ENCODE peak calls at places on chromosomes 13 and 19, in six cellular contexts. U, Z, A, C, I and L are unnamed samples.
A peak's percentile ranks its signal among the peaks of the same experiment; 100 is the strongest.

GRCh38 chr19:46225558-46226004 is 4.0 kb upstream of the IGFL1 start:
- DNase-seq in I (no peak), A (no peak), C (peak; percentile 8), Z (no peak), U (no peak), L (peak; percentile 22)

GRCh38 chr19:18010149-18010548 is 2.2 kb downstream of the ARRDC2 start:
- DNase-seq in I (no peak), A (no peak), Z (no peak), C (no peak), U (no peak), L (no peak)

GRCh38 chr19:8401981-8402411 is 11.1 kb upstream of the MARCHF2 start:
- DNase-seq in C (no peak), Z (no peak), U (no peak), A (no peak), I (no peak), L (no peak)

GRCh38 chr13:99448586-99448985 is 52.7 kb upstream of the TM9SF2 start:
- DNase-seq in C (no peak), A (no peak), U (no peak), Z (no peak), I (no peak), L (no peak)

GRCh38 chr13:75762066-75762937 is 126.2 kb downstream of the LMO7 start:
- DNase-seq in U (no peak), A (no peak), I (no peak), C (peak; percentile 83), Z (peak; percentile 54), L (peak; percentile 57)

GRCh38 chr19:40441719-40442253 is 2.3 kb downstream of the SERTAD3 start:
- DNase-seq in U (no peak), Z (no peak), C (no peak), A (no peak), I (no peak), L (no peak)

GRCh38 chr13:95117092-95117491 is 184.2 kb downstream of the ABCC4 start:
- DNase-seq in Z (no peak), U (peak; percentile 34), I (no peak), C (no peak), A (no peak), L (no peak)

GRCh38 chr19:50230379-50231351 is 27.2 kb downstream of the MYH14 start:
- DNase-seq in C (no peak), A (peak; percentile 24), Z (no peak), I (no peak), U (no peak), L (no peak)

GRCh38 chr13:65460136-65460535 is 1770.0 kb downstream of the PCDH9 start:
- DNase-seq in I (no peak), C (no peak), Z (no peak), U (no peak), A (no peak), L (no peak)

GRCh38 chr19:51096473-51097165 is 11.6 kb downstream of the CTU1 start:
- DNase-seq in A (no peak), U (no peak), C (no peak), Z (no peak), I (no peak), L (peak; percentile 12)

GRCh38 chr13:23876265-23876664 is 12.9 kb downstream of the MIPEP start:
- DNase-seq in U (no peak), Z (no peak), A (no peak), C (no peak), I (no peak), L (no peak)

GRCh38 chr13:109332501-109333499 is 453.6 kb downstream of the IRS2 start:
- DNase-seq in Z (no peak), A (no peak), I (no peak), U (peak; percentile 91), C (no peak), L (no peak)

DNA sequence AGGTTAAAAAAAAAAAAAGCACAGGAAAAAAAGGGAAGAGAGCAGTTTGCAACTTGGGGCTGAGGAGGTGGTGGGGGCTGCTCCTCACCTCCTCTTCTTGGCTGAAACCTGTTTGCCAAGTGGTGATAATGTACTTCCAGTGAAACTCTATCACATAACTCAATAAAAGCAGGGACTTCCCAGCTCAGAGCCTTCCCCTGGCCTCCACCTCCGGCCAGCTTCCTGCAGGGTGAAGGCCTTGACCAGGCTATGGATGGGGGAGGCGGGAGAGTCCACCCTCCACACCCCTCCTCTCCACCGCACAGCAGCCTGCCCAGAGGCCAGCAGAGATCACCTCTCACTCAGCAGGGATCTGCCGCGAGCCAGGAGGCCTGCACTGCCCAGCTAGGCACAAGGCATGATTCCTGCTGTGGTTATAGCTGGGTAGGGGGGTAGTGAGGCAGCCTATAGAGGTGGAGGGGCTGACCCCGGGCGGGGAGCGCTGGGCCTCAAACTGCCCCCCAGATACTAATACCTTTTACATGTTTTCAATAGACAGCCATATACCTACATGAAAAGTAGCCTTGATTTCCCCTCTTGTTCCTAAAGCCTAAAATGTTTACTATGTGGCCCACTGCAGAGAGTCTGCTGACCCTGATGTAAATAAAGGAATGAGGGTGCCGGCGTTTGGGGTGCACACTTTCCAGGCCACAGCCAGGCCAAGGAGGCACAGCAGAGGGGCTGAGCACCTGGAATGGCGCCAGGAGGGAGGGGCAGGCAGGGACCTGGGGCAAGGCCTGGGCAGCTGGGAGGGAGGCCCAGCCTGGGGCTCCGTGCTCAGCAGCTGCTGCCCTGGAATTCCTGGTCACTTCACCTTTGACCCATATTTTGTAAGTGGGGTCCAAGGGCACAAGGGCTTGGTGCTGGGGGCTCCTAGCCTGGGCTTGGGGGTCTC is 10.3 kb downstream of the ZNF787 start:
- DNase-seq in U (no peak), A (peak; percentile 64), Z (peak; percentile 84), I (no peak), C (peak; percentile 69), L (peak; percentile 59)
- H3K4me3 ChIP-seq in U (no peak overlapping the region), A (peak overlapping the region; percentile 35), Z (no peak overlapping the region), I (no peak overlapping the region), C (no peak overlapping the region), L (no peak overlapping the region)

GRCh38 chr19:13079542-13079986 is 23.1 kb downstream of the LYL1 start:
- DNase-seq in C (peak; percentile 71), U (no peak), Z (peak; percentile 66), A (no peak), I (no peak), L (peak; percentile 83)

GRCh38 chr19:13083627-13084026 is 19.0 kb downstream of the LYL1 start:
- DNase-seq in A (no peak), U (no peak), C (no peak), Z (no peak), I (peak; percentile 17), L (no peak)

GRCh38 chr19:13083008-13083404 is 19.7 kb downstream of the LYL1 start:
- DNase-seq in A (no peak), C (no peak), I (no peak), Z (no peak), U (no peak), L (no peak)

GRCh38 chr19:13085673-13086072 is 17.0 kb downstream of the LYL1 start:
- DNase-seq in I (no peak), Z (peak; percentile 89), U (no peak), C (no peak), A (no peak), L (no peak)

GRCh38 chr19:13082192-13083007 is 20.3 kb downstream of the LYL1 start:
- DNase-seq in A (no peak), Z (no peak), I (peak; percentile 73), U (no peak), C (peak; percentile 56), L (peak; percentile 55)
- TF ChIP-seq CTCF in A (peak; percentile 50), Z (no peak), I (peak; percentile 29), U (no peak), C (peak; percentile 51), L (peak; percentile 36)

DNA sequence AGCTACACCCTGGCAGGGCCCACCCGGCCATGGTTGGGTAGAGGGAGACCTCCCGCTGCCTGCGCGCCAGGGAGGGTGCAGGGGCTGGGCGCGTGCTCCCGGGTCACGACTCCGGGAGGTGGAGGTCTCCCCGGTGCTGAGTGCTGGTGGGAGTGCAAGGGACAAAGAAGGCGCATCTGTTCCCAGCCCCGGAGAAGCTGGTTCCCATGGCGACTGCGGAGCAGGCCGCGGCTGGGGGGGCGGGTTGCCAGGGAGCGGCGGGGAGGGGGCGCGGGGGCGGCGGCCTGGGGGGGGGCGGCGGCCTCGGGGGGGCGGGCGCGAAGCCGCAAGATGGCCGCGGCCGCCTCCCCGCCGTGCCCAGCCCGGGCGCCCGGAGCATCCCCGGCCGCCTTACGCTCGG is 1.2 kb downstream of the CBARP start:
- DNase-seq in U (no peak), C (no peak), I (no peak), Z (no peak), A (no peak), L (no peak)
- H3K4me3 ChIP-seq in U (peak overlapping the region; percentile 60), C (peak overlapping the region; percentile 76), I (peak overlapping the region; percentile 67), Z (no peak overlapping the region), A (peak overlapping the region; percentile 73), L (peak overlapping the region; percentile 69)

DNA sequence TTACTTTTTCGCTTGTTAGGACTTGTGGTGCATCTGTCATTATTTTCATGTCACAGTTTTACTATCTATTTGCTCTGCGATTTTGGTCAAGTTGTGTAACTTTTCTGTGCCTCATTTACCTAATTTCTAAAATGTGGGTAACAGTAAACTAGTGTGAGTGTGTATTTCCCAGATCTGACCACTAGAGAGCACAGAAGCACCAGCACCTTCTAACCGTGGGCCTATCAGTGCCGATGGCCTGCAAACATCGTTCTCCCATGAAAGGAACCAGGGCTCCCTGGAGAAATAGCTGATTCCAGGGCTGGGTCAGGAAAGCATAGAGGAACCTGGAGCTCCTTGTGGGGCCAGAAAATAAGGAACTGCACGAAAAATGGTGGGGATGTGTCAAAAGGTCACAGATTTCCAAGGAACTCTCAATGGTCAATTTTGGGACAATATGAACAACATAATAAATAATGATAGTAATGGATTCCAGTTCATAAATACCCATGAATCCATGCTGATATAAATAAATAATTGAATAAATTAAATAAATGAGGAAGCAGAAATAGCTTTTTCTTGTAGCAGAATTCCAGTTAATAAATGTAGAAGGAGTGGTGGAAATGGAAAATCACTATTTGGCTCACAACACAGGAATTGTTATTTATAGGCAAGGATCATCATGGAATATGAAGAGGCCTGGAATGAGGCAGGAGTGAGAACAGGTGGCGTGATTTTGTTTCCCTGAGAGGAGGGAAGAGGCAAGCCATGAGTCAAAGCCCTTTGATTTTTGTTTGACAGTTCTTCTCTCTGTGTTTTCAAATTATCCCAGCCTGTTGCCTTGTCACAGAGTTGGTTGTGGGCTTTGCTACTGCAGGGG is 31.1 kb downstream of the CEACAM8 start:
- DNase-seq in Z (peak; percentile 37), A (no peak), U (no peak), C (peak; percentile 44), I (no peak), L (peak; percentile 43)
- TF ChIP-seq CTCF in Z (peak; percentile 58), A (peak; percentile 72), U (peak; percentile 45), C (peak; percentile 73), I (peak; percentile 48), L (peak; percentile 65)

DNA sequence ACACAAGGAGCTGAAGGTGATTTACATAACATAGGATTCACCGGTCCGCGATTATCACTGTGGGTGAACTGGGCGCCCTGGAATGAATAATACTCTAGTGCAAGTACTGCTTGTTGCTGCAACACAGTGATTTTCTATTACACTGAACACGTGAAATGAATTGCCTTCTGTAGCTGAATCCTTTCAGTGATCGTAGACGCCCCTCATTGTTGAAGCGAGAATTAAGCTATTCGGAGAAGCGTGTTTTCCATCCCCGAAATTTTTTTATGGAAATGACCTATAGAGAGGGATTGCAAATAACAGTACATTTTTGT is 2.7 kb upstream of the MAB21L1 start:
- DNase-seq in A (no peak), U (no peak), Z (no peak), I (no peak), C (no peak), L (peak; percentile 46)
- H3K4me3 ChIP-seq in A (no peak overlapping the region), U (peak overlapping the region; percentile 34), Z (no peak overlapping the region), I (no peak overlapping the region), C (no peak overlapping the region), L (peak overlapping the region; percentile 38)